ENCODE peak calls at places on chromosomes 16 and 17, in six cellular contexts. W is HepG2, N is endothelial cell of umbilical vein, L is H54, O is breast epithelium, C is GM12891. F is an unnamed sample.

GRCh38 chr16:13231365-13231764 is 330.0 kb downstream of the SHISA9 start:
- DNase-seq in W (no peak), N (no peak), L (no peak), O (no peak), C (no peak), F (no peak)

GRCh38 chr16:2090819-2091721 is 43.3 kb downstream of the TSC2 start:
- DNase-seq in W (no peak), N (peak; percentile 77), L (no peak), O (no peak), C (no peak), F (peak; percentile 96)

GRCh38 chr17:57701121-57701520 is 44.0 kb downstream of the CCDC182 start:
- DNase-seq in W (no peak), N (no peak), L (no peak), O (no peak), C (no peak), F (no peak)

GRCh38 chr17:48552453-48553189 is 7.7 kb upstream of the HOXB2 start:
- DNase-seq in W (no peak), N (no peak), L (no peak), O (no peak), C (no peak), F (no peak)

GRCh38 chr16:29147710-29148425 is 163.0 kb downstream of the LAT start:
- DNase-seq in W (no peak), N (no peak), L (no peak), O (no peak), C (no peak), F (no peak)

GRCh38 chr16:4064950-4065352 is 51.3 kb downstream of the ADCY9 start:
- DNase-seq in W (no peak), N (no peak), L (no peak), O (no peak), C (no peak), F (no peak)

GRCh38 chr17:34275881-34276280 is 5.9 kb downstream of the CCL7 start:
- DNase-seq in W (no peak), N (peak; percentile 90), L (no peak), O (no peak), C (no peak), F (no peak)

GRCh38 chr17:6592193-6592592 is 35.8 kb upstream of the PITPNM3 start:
- DNase-seq in W (peak; percentile 78), N (no peak), L (no peak), O (no peak), C (no peak), F (no peak)

GRCh38 chr17:72334205-72334604 is 213.4 kb downstream of the SOX9 start:
- DNase-seq in W (no peak), N (no peak), L (no peak), O (no peak), C (no peak), F (no peak)

GRCh38 chr17:45628019-45628418 is 137.5 kb upstream of the PLEKHM1 start:
- DNase-seq in W (no peak), N (no peak), L (no peak), O (no peak), C (no peak), F (no peak)

GRCh38 chr17:77772461-77772897 is 186.0 kb upstream of the TNRC6C start:
- DNase-seq in W (peak; percentile 56), N (peak; percentile 40), L (no peak), O (no peak), C (peak; percentile 75), F (peak; percentile 62)

GRCh38 chr16:66882702-66883101 is 2.4 kb downstream of the PDP2 start:
- DNase-seq in W (no peak), N (no peak), L (no peak), O (no peak), C (no peak), F (no peak)

GRCh38 chr17:13851889-13852288 is 217.4 kb upstream of the COX10 start:
- DNase-seq in W (no peak), N (no peak), L (no peak), O (no peak), C (no peak), F (no peak)

GRCh38 chr16:69123894-69124293 is 8.5 kb downstream of the CHTF8 start:
- DNase-seq in W (peak; percentile 85), N (peak; percentile 68), L (peak; percentile 47), O (no peak), C (peak; percentile 43), F (peak; percentile 82)

GRCh38 chr17:79982986-79983385 is 52.7 kb downstream of the TBC1D16 start:
- DNase-seq in W (no peak), N (no peak), L (no peak), O (no peak), C (no peak), F (peak; percentile 23)

GRCh38 chr16:3736116-3736515 is 18.8 kb upstream of the TRAP1 start:
- DNase-seq in W (no peak), N (no peak), L (no peak), O (no peak), C (no peak), F (no peak)

GRCh38 chr16:48496571-48497095 is 111.4 kb upstream of the SIAH1 start:
- DNase-seq in W (no peak), N (no peak), L (no peak), O (no peak), C (no peak), F (no peak)

GRCh38 chr17:78805301-78805700 is 23.2 kb upstream of the CYTH1 start:
- DNase-seq in W (no peak), N (no peak), L (no peak), O (no peak), C (no peak), F (no peak)

GRCh38 chr16:77961811-77962210 is 60.5 kb upstream of the CLEC3A start:
- DNase-seq in W (no peak), N (no peak), L (no peak), O (no peak), C (no peak), F (no peak)

GRCh38 chr17:12619444-12620199 is 46.1 kb upstream of the MYOCD start:
- DNase-seq in W (no peak), N (no peak), L (no peak), O (no peak), C (no peak), F (no peak)

GRCh38 chr16:89909777-89910716 is 8.6 kb upstream of the MC1R start:
- DNase-seq in W (peak; percentile 60), N (peak; percentile 57), L (peak; percentile 95), O (peak; percentile 53), C (peak; percentile 92), F (peak; percentile 85)

GRCh38 chr17:65287040-65287439 is 149.9 kb downstream of the RGS9 start:
- DNase-seq in W (no peak), N (no peak), L (no peak), O (no peak), C (no peak), F (no peak)

GRCh38 chr17:12567077-12568053 is 98.3 kb upstream of the MYOCD start:
- DNase-seq in W (no peak), N (no peak), L (no peak), O (no peak), C (no peak), F (no peak)

GRCh38 chr17:64159051-64159590 is 29.2 kb upstream of the ERN1 start:
- DNase-seq in W (no peak), N (no peak), L (no peak), O (peak; percentile 54), C (no peak), F (no peak)

GRCh38 chr17:20123209-20123608 is 114.0 kb downstream of the SPECC1 start:
- DNase-seq in W (no peak), N (no peak), L (no peak), O (no peak), C (no peak), F (no peak)

GRCh38 chr17:20122236-20122879 is 113.2 kb downstream of the SPECC1 start:
- DNase-seq in W (no peak), N (no peak), L (no peak), O (no peak), C (no peak), F (no peak)

GRCh38 chr17:20118280-20118679 is 109.1 kb downstream of the SPECC1 start:
- DNase-seq in W (no peak), N (no peak), L (no peak), O (no peak), C (no peak), F (no peak)

GRCh38 chr17:20120835-20121234 is 111.7 kb downstream of the SPECC1 start:
- DNase-seq in W (no peak), N (no peak), L (no peak), O (no peak), C (no peak), F (no peak)

GRCh38 chr17:20121359-20122235 is 112.4 kb downstream of the SPECC1 start:
- DNase-seq in W (peak; percentile 50), N (peak; percentile 52), L (peak; percentile 79), O (peak; percentile 29), C (peak; percentile 46), F (peak; percentile 69)
- TF ChIP-seq POLR2A in W (no peak), N (no peak), L (no peak), O (no peak), C (no peak), F (no peak)

GRCh38 chr16:87457051-87457611 is 35.7 kb downstream of the ZCCHC14 start:
- DNase-seq in W (no peak), N (no peak), L (no peak), O (no peak), C (no peak), F (no peak)
- TF ChIP-seq POLR2A in W (no peak), N (no peak), L (no peak), O (no peak), C (no peak), F (no peak)

GRCh38 chr16:70428178-70428998 is 10.5 kb downstream of the ST3GAL2 start:
- DNase-seq in W (peak; percentile 100), N (peak; percentile 96), L (peak; percentile 93), O (peak; percentile 71), C (no peak), F (peak; percentile 65)
- TF ChIP-seq POLR2A in W (peak; percentile 75), N (peak; percentile 77), L (no peak), O (no peak), C (peak; percentile 78), F (peak; percentile 35)

GRCh38 chr16:85914423-85914794 is 15.4 kb downstream of the IRF8 start:
- DNase-seq in W (no peak), N (no peak), L (no peak), O (no peak), C (no peak), F (no peak)

GRCh38 chr16:85917012-85917411 is 18.1 kb downstream of the IRF8 start:
- DNase-seq in W (no peak), N (no peak), L (no peak), O (no peak), C (no peak), F (no peak)

GRCh38 chr16:85916141-85916890 is 17.4 kb downstream of the IRF8 start:
- DNase-seq in W (peak; percentile 62), N (no peak), L (peak; percentile 32), O (no peak), C (no peak), F (no peak)

GRCh38 chr16:85913688-85914422 is 14.9 kb downstream of the IRF8 start:
- DNase-seq in W (no peak), N (no peak), L (no peak), O (no peak), C (no peak), F (no peak)

DNA sequence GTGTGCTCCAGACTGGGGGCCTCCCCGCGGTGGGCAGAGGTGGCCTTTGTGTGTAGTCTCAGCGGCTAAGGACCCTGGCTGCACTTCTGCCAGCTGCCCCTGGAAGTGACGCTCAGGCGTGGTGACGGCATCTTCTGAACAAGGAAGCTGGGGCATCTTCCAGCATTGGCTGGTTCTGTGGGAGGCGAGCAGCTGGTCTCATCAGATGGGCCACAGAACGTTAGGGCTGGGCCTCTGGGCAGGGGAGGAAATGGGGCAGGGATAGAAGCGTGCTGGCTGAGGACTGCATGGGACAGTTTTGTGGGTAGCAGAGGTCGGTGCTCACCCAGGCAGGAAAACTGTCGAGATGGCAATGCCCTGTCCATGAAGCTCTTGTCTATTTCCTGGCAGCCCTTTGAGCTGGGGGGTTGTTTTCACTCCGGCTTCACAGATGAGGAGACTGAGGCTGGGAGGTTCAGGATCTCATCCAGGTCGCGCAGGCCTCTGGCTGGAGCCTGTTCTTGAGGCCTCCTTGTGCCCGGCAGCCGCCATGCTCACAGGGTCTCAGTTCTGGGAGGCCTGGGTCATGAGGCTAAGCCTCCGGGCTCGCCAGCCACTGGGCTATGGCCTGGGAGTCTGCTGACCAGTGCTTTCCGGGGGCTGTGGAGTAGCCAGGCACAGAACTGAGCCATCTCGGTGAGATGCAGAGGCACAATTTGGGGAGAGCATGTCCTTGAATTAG is 16.3 kb downstream of the IRF8 start:
- DNase-seq in W (no peak), N (no peak), L (no peak), O (no peak), C (no peak), F (peak; percentile 44)
- TF ChIP-seq POLR2A in W (no peak), N (no peak), L (no peak), O (no peak), C (peak; percentile 24), F (no peak)

F was measured in Peyer's patch.